ENCODE peak calls at places on chromosomes 2 and 18, in ten cellular contexts. K is WERI-Rb-1; D is cardiac muscle cell; A is neuronal stem cell; O is astrocyte; P is ovary; Z is CD8-positive, alpha-beta T cell; G is testis; N is hepatocyte; L is AG04450. J is an unnamed sample.

GRCh38 chr18:44786257-44786656 is 105.6 kb downstream of the SETBP1 start:
- DNase-seq in A (no peak), P (no peak), G (no peak), O (no peak), D (no peak), Z (no peak), L (no peak), N (no peak), K (no peak), J (no peak)

GRCh38 chr2:204264746-204265145 is 280.5 kb upstream of the PARD3B start:
- DNase-seq in K (no peak), N (no peak), P (no peak), D (no peak), O (no peak), G (no peak), Z (no peak), A (no peak), L (no peak), J (no peak)

GRCh38 chr18:2179498-2180183 is 391.7 kb downstream of the METTL4 start:
- DNase-seq in N (no peak), P (no peak), K (no peak), D (no peak), Z (no peak), L (no peak), A (no peak), G (no peak), O (no peak), J (no peak)

GRCh38 chr2:160087854-160088745 is 25.7 kb upstream of the PLA2R1 start:
- DNase-seq in L (no peak), N (no peak), Z (no peak), G (no peak), K (peak; percentile 21), D (peak; percentile 30), A (no peak), O (no peak), P (no peak), J (peak; percentile 44)

GRCh38 chr2:132804045-132804444 is 134.0 kb upstream of the LYPD1 start:
- DNase-seq in L (peak; percentile 26), Z (no peak), O (peak; percentile 72), G (peak; percentile 25), N (no peak), P (no peak), D (peak; percentile 24), A (no peak), K (no peak), J (no peak)

GRCh38 chr18:13998571-13998970 is 83.2 kb upstream of the MC2R start:
- DNase-seq in L (no peak), D (no peak), Z (no peak), A (no peak), P (no peak), N (no peak), G (no peak), K (no peak), O (no peak), J (no peak)

GRCh38 chr2:65663831-65664407 is 231.5 kb upstream of the SPRED2 start:
- DNase-seq in Z (no peak), O (peak; percentile 91), G (no peak), P (no peak), K (no peak), N (no peak), A (no peak), L (no peak), D (no peak), J (no peak)

GRCh38 chr2:195520671-195521155 is 136.3 kb upstream of the SLC39A10 start:
- DNase-seq in P (no peak), G (no peak), L (peak; percentile 94), A (no peak), N (peak; percentile 41), O (peak; percentile 97), Z (no peak), D (peak; percentile 80), K (no peak), J (no peak)

GRCh38 chr2:10880586-10881321 is 31.0 kb upstream of the KCNF1 start:
- DNase-seq in Z (no peak), A (no peak), K (no peak), D (no peak), G (no peak), L (no peak), O (no peak), P (no peak), N (no peak), J (no peak)

GRCh38 chr18:13573750-13574149 is 152.6 kb downstream of the FAM210A start:
- DNase-seq in G (no peak), Z (no peak), K (no peak), L (no peak), N (no peak), D (no peak), P (no peak), A (no peak), O (no peak), J (no peak)

GRCh38 chr2:28320009-28320365 is 72.7 kb upstream of the FOSL2 start:
- DNase-seq in D (no peak), P (no peak), N (no peak), K (no peak), Z (no peak), G (no peak), L (no peak), O (no peak), A (no peak), J (no peak)

GRCh38 chr18:317618-318017 is 49.8 kb upstream of the THOC1 start:
- DNase-seq in D (no peak), G (no peak), Z (no peak), N (no peak), L (no peak), O (no peak), P (no peak), K (no peak), A (no peak), J (no peak)

GRCh38 chr2:101146535-101146934 is 4.6 kb downstream of the TBC1D8 start:
- DNase-seq in D (no peak), N (no peak), P (no peak), L (no peak), O (no peak), G (no peak), Z (no peak), K (no peak), A (no peak), J (no peak)
- H3K9me3 ChIP-seq in D (no peaks in the 10 kb centered on the region), N (no peaks in the 10 kb centered on the region), P (no peaks in the 10 kb centered on the region), L (no peaks in the 10 kb centered on the region), O (no peaks in the 10 kb centered on the region), G (no peaks in the 10 kb centered on the region), Z (no peaks in the 10 kb centered on the region), K (no peaks in the 10 kb centered on the region), A (no peaks in the 10 kb centered on the region), J (no peaks in the 10 kb centered on the region)

DNA sequence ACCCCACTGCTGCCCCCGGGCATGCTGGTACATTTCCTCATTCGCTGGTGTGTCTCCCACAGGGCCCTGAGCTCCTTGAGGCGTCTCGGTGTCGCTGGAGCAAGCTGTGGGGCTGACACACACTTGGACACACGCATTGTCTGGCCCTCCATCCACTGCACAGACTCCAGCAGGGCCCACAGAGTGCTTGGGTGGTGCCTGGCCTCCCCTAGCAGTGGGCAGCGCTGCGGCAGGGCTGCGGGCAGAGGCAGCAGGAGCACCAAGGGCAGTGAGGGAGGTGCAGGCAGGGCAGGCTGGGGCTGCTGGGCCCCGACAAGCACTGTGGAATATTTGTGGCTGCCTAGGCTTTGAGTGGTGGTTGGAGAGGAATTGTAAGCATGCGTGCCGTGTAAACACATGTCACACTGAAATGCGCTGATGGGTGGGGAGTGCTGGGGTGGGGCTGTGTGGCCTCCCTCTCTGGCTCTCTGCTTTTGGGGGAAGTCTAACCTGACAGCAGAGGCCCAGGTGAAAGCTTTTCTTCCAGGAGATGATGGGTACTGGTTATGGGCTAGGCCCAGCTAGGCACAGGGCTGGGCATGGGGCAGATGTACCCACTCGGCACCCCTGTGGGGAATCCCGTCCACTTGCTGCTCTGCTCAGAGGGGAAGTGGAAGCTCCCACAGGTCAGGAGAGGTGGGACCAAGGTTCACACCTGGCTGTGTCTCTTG is 55.5 kb upstream of the HS6ST1 start:
- DNase-seq in O (peak; percentile 93), K (no peak), P (peak; percentile 35), A (no peak), Z (no peak), N (peak; percentile 47), G (no peak), D (peak; percentile 77), L (peak; percentile 72), J (no peak)
- H3K4me3 ChIP-seq in O (no peak overlapping the region), K (no peak overlapping the region), P (no peak overlapping the region), A (no peak overlapping the region), Z (no peak overlapping the region), N (no peak overlapping the region), G (no peak overlapping the region), D (no peak overlapping the region), L (no peak overlapping the region), J (no peak overlapping the region)

GRCh38 chr18:28973324-28973723 is 796.4 kb upstream of the CDH2 start:
- DNase-seq in A (no peak), O (no peak), K (no peak), D (no peak), N (no peak), G (no peak), P (no peak), Z (no peak), L (no peak), J (no peak)
- H3K9me3 ChIP-seq in A (no peaks in the 10 kb centered on the region), O (no peaks in the 10 kb centered on the region), K (no peaks in the 10 kb centered on the region), D (no peaks in the 10 kb centered on the region), N (no peaks in the 10 kb centered on the region), G (no peaks in the 10 kb centered on the region), P (no peaks in the 10 kb centered on the region), Z (no peaks in the 10 kb centered on the region), L (no peaks in the 10 kb centered on the region), J (no peaks in the 10 kb centered on the region)

GRCh38 chr18:28168725-28169124 is 8.2 kb downstream of the CDH2 start:
- DNase-seq in D (no peak), P (no peak), O (no peak), G (no peak), K (no peak), N (no peak), Z (no peak), L (no peak), A (no peak), J (peak; percentile 1)

GRCh38 chr18:28174181-28174906 is 2.6 kb downstream of the CDH2 start:
- DNase-seq in D (no peak), L (no peak), K (no peak), G (no peak), A (no peak), Z (no peak), N (no peak), P (no peak), O (no peak), J (peak; percentile 18)

GRCh38 chr18:28175047-28175929 is 1.6 kb downstream of the CDH2 start:
- DNase-seq in G (peak; percentile 60), L (no peak), N (peak; percentile 82), A (peak; percentile 89), P (peak; percentile 41), K (peak; percentile 70), O (peak; percentile 60), Z (no peak), D (peak; percentile 69), J (peak; percentile 96)

GRCh38 chr18:28167835-28168349 is 9.0 kb downstream of the CDH2 start:
- DNase-seq in G (no peak), P (no peak), K (no peak), A (no peak), O (no peak), Z (no peak), L (no peak), D (no peak), N (no peak), J (peak; percentile 45)

DNA sequence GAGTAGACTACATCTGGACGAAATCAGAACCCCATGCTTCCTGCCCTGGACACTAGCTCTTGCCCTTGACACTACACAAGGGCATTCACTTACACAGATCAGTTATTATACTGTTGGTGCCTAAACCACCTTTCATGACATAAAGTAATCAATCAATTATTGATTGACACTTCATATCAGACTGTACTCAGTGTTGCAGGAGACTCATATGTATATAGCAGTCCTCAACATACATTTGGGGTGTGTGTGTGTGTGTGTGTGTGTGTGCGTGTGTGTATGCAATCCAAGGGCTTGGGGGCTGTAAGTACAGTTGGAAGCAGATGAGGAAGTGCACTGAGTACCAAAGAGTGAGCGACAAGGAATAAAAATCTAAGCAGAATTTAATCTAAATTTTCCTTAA is 5.1 kb downstream of the CDH2 start:
- DNase-seq in O (no peak), N (no peak), G (no peak), D (no peak), A (no peak), P (no peak), K (no peak), Z (no peak), L (no peak), J (no peak)
- H3K4me3 ChIP-seq in O (no peak overlapping the region), N (no peak overlapping the region), G (no peak overlapping the region), D (peak overlapping the region; percentile 91), A (no peak overlapping the region), P (no peak overlapping the region), K (no peak overlapping the region), Z (no peak overlapping the region), L (no peak overlapping the region), J (no peak overlapping the region)